ENCODE peak calls at places on chromosomes 13 and 19, in eight cellular contexts. B is endothelial cell of umbilical vein; K is activated CD4-positive, alpha-beta T cell treated with anti-CD3 and anti-CD28 coated beads, Interleukin-2, amount 10 ng/mL, durations not matched to agents 7 days and 5 days; M is NCI-H510A treated with DMSO at 0.1 percent for 48 hours; V is ACHN; D is NCI-H774; G is cardiac fibroblast; R is AG04450. S is an unnamed sample.

GRCh38 chr13:41942462-41943094 is 18.3 kb downstream of the VWA8 start:
- DNase-seq in D (no peak), V (peak), M (no peak), G (peak), R (peak), B (peak), K (no peak), S (no peak)

GRCh38 chr13:110092869-110093268 is 214.1 kb downstream of the COL4A1 start:
- DNase-seq in V (no peak), M (no peak), R (no peak), B (no peak), G (peak), K (no peak), D (no peak), S (no peak)

GRCh38 chr19:45595814-45596213 is 6.2 kb downstream of the GPR4 start:
- DNase-seq in K (no peak), V (no peak), M (no peak), D (no peak), B (no peak), G (no peak), R (no peak), S (no peak)

GRCh38 chr19:10152100-10152499 is 32.4 kb upstream of the EIF3G start:
- DNase-seq in G (no peak), V (no peak), M (no peak), K (no peak), B (no peak), D (no peak), R (no peak), S (no peak)

GRCh38 chr19:38727306-38727867 is 16.9 kb downstream of the CAPN12 start:
- DNase-seq in G (no peak), D (no peak), M (no peak), R (no peak), K (no peak), B (no peak), V (no peak), S (no peak)

GRCh38 chr13:51542358-51542972 is 41.8 kb upstream of the WDFY2 start:
- DNase-seq in G (peak), V (peak), M (no peak), K (no peak), D (no peak), R (no peak), B (no peak), S (peak)

GRCh38 chr13:79457948-79458347 is 23.0 kb upstream of the NDFIP2 start:
- DNase-seq in B (peak), R (peak), K (no peak), M (no peak), V (no peak), G (peak), D (no peak), S (no peak)

GRCh38 chr13:73870036-73870741 is 264.0 kb downstream of the KLF12 start:
- DNase-seq in V (no peak), K (no peak), G (peak), D (no peak), M (no peak), B (no peak), R (no peak), S (no peak)

GRCh38 chr13:70668293-70668692 is 560.0 kb upstream of the KLHL1 start:
- DNase-seq in K (no peak), M (no peak), R (no peak), D (no peak), V (peak), G (no peak), B (peak), S (no peak)

GRCh38 chr13:101343128-101343787 is 73.0 kb downstream of the NALCN start:
- DNase-seq in M (no peak), G (no peak), D (no peak), R (no peak), K (no peak), B (peak), V (no peak), S (no peak)

GRCh38 chr13:111359237-111359915 is 38.9 kb downstream of the TEX29 start:
- DNase-seq in M (no peak), G (no peak), K (no peak), B (no peak), V (no peak), D (no peak), R (no peak), S (no peak)

GRCh38 chr13:29934531-29935308 is 84.3 kb upstream of the UBL3 start:
- DNase-seq in G (no peak), D (no peak), K (peak), R (no peak), B (no peak), M (peak), V (no peak), S (no peak)

GRCh38 chr19:2952953-2953481 is 8.2 kb upstream of the ZNF77 start:
- DNase-seq in V (peak), R (no peak), G (peak), M (peak), K (no peak), B (no peak), D (no peak), S (peak)

GRCh38 chr19:18306209-18306902 is 16.5 kb downstream of the LSM4 start:
- DNase-seq in K (no peak), G (no peak), B (no peak), D (no peak), V (no peak), R (no peak), M (no peak), S (no peak)

GRCh38 chr19:41774515-41774980 is 19.2 kb downstream of the CEACAM6 start:
- DNase-seq in B (no peak), G (no peak), R (no peak), K (peak), M (peak), V (no peak), D (peak), S (peak)

GRCh38 chr19:46610851-46611770 is 10.0 kb downstream of the CALM3 start:
- DNase-seq in G (no peak), K (peak), V (no peak), M (no peak), B (no peak), R (no peak), D (no peak), S (no peak)

GRCh38 chr19:48836089-48837017 is at the start of gene HSD17B14:
- DNase-seq in K (no peak), V (peak), B (peak), R (no peak), M (peak), D (peak), G (peak), S (no peak)

GRCh38 chr13:50616101-50616500 is 227.4 kb downstream of the DLEU7 start:
- DNase-seq in V (no peak), R (peak), B (peak), M (no peak), G (peak), K (no peak), D (no peak), S (no peak)

GRCh38 chr19:11737964-11738745 is 591 bp downstream of the ZNF823 start:
- DNase-seq in K (peak), V (peak), G (peak), B (peak), M (peak), R (no peak), D (no peak), S (peak)

GRCh38 chr13:34155931-34156607 is 338.1 kb downstream of the RFC3 start:
- DNase-seq in M (no peak), V (no peak), K (no peak), G (peak), B (peak), R (no peak), D (no peak), S (no peak)

S was measured in prostate gland.